ENCODE peak calls at places on chromosomes 12 and 14, in four cellular contexts. A, Q, V and X are unnamed samples.

GRCh38 chr14:63357841-63358240 is 39.1 kb upstream of the GPHB5 start:
- DNase-seq in A (no peak), V (no peak), Q (no peak), X (no peak)

GRCh38 chr14:48398675-48399282 is 723.4 kb upstream of the MDGA2 start:
- DNase-seq in Q (peak), V (no peak), A (no peak), X (no peak)

GRCh38 chr12:121582583-121583333 is 1.9 kb upstream of the KDM2B start:
- DNase-seq in Q (no peak), A (no peak), V (no peak), X (no peak)

GRCh38 chr14:100640481-100641273 is 53.5 kb upstream of the BEGAIN start:
- DNase-seq in Q (no peak), A (peak), V (peak), X (peak)

GRCh38 chr12:43221216-43221615 is 330.8 kb downstream of the ADAMTS20 start:
- DNase-seq in A (no peak), Q (no peak), V (no peak), X (no peak)

GRCh38 chr12:54749191-54749818 is 101.1 kb upstream of the DCD start:
- DNase-seq in Q (peak), V (no peak), A (peak), X (peak)

GRCh38 chr12:132593938-132594358 is 16.4 kb downstream of the LRCOL1 start:
- DNase-seq in V (no peak), Q (peak), A (peak), X (no peak)

GRCh38 chr14:93031505-93032300 is 84.0 kb downstream of the ITPK1 start:
- DNase-seq in Q (no peak), A (no peak), V (no peak), X (no peak)

GRCh38 chr14:58395815-58396626 is at the start of gene TOMM20L:
- DNase-seq in A (peak), Q (peak), V (peak), X (peak)

GRCh38 chr12:102484017-102484731 is 3.8 kb upstream of the IGF1 start:
- DNase-seq in A (no peak), V (peak), Q (peak), X (peak)

GRCh38 chr12:113697646-113698504 is 226.2 kb upstream of the LHX5 start:
- DNase-seq in V (no peak), A (no peak), Q (no peak), X (no peak)

GRCh38 chr14:37122288-37122687 is 50.1 kb downstream of the SLC25A21 start:
- DNase-seq in Q (no peak), V (no peak), A (no peak), X (no peak)

GRCh38 chr14:68143341-68143807 is 323.8 kb downstream of the RAD51B start:
- DNase-seq in Q (no peak), A (no peak), V (no peak), X (no peak)

GRCh38 chr14:87407344-87407743 is 585.6 kb downstream of the GALC start:
- DNase-seq in A (no peak), Q (no peak), V (no peak), X (no peak)

GRCh38 chr14:74922752-74923401 is at the start of gene RPS6KL1:
- DNase-seq in Q (peak), V (peak), A (peak), X (peak)

GRCh38 chr12:112768278-112768677 is 23.3 kb upstream of the RPH3A start:
- DNase-seq in V (no peak), Q (no peak), A (no peak), X (no peak)

GRCh38 chr12:61220337-61220736 is 1039.9 kb upstream of the USP15 start:
- DNase-seq in V (no peak), Q (no peak), A (no peak), X (no peak)

GRCh38 chr14:104573930-104574329 is 5.6 kb upstream of the C14orf180 start:
- DNase-seq in V (no peak), Q (no peak), A (no peak), X (no peak)